ENCODE peak calls at places on chromosomes 6 and 20, in four cellular contexts. Q is hippocampal formation; F is stimulated activated naive CD8-positive, alpha-beta T cell treated with anti-CD3 and anti-CD28 coated beads, Interleukin-15, Interleukin-2, amounts not matched to agents 100 U/mL and 50 U/mL, for 24 hours; U is endothelial cell. J is an unnamed sample.

GRCh38 chr6:54801669-54802068 is 44.9 kb upstream of the FAM83B start:
- DNase-seq in F (no peak), Q (no peak), U (no peak), J (no peak)

GRCh38 chr6:121627761-121628160 is 192.3 kb downstream of the GJA1 start:
- DNase-seq in Q (no peak), F (no peak), U (no peak), J (no peak)

GRCh38 chr6:111614833-111615582 is 9.3 kb upstream of the TRAF3IP2 start:
- DNase-seq in F (no peak), Q (no peak), U (no peak), J (peak)

GRCh38 chr20:17611290-17611539 is 41.3 kb downstream of the DSTN start:
- DNase-seq in F (no peak), Q (no peak), U (peak), J (no peak)

GRCh38 chr20:24241466-24241865 is 228.0 kb upstream of the SYNDIG1 start:
- DNase-seq in F (no peak), Q (no peak), U (no peak), J (no peak)

GRCh38 chr20:57872816-57873409 is 163.1 kb upstream of the PMEPA1 start:
- DNase-seq in F (no peak), U (no peak), Q (no peak), J (no peak)

GRCh38 chr6:166697113-166697512 is 70.1 kb upstream of the RPS6KA2 start:
- DNase-seq in U (no peak), F (no peak), Q (no peak), J (no peak)

GRCh38 chr6:105452376-105452775 is 49.5 kb upstream of the PREP start:
- DNase-seq in F (no peak), Q (no peak), U (no peak), J (no peak)

GRCh38 chr6:114398481-114398880 is 55.7 kb upstream of the HS3ST5 start:
- DNase-seq in U (no peak), Q (no peak), F (no peak), J (no peak)

GRCh38 chr6:170092826-170093225 is 198.1 kb downstream of the DLL1 start:
- DNase-seq in Q (no peak), U (no peak), F (no peak), J (no peak)

GRCh38 chr6:36247691-36248090 is 22.2 kb upstream of the PNPLA1 start:
- DNase-seq in Q (no peak), F (no peak), U (no peak), J (no peak)

GRCh38 chr6:12851123-12851695 is 134.6 kb downstream of the PHACTR1 start:
- DNase-seq in F (no peak), Q (no peak), U (no peak), J (no peak)

GRCh38 chr6:83442752-83443151 is 11.9 kb upstream of the ME1 start:
- DNase-seq in U (no peak), Q (no peak), F (no peak), J (no peak)

GRCh38 chr6:125839471-125839870 is 48.7 kb downstream of the NCOA7 start:
- DNase-seq in F (no peak), Q (peak), U (no peak), J (no peak)

GRCh38 chr20:20731945-20732296 is 19.5 kb upstream of the RALGAPA2 start:
- DNase-seq in U (no peak), F (no peak), Q (no peak), J (no peak)

GRCh38 chr20:54063998-54064676 is 6.3 kb downstream of the BCAS1 start:
- DNase-seq in Q (no peak), F (peak), U (no peak), J (no peak)

GRCh38 chr6:156804402-156804801 is 27.2 kb downstream of the ARID1B start:
- DNase-seq in U (no peak), F (peak), Q (no peak), J (no peak)

GRCh38 chr20:41223112-41223511 is 85.8 kb downstream of the PLCG1 start:
- DNase-seq in F (no peak), Q (no peak), U (no peak), J (no peak)

GRCh38 chr20:58651548-58651822 is 402 bp downstream of the STX16 start:
- DNase-seq in Q (peak), F (no peak), U (no peak), J (no peak)

GRCh38 chr6:170177383-170178265 is 113.3 kb downstream of the DLL1 start:
- DNase-seq in F (no peak), U (no peak), Q (no peak), J (no peak)

GRCh38 chr6:166087848-166088247 is 79.8 kb downstream of the TBXT start:
- DNase-seq in U (no peak), F (no peak), Q (no peak), J (no peak)

GRCh38 chr6:27332692-27333641 is 20.9 kb upstream of the POM121L2 start:
- DNase-seq in F (peak), Q (no peak), U (peak), J (peak)

GRCh38 chr6:90068835-90069478 is 174.7 kb downstream of the GJA10 start:
- DNase-seq in F (no peak), U (no peak), Q (no peak), J (no peak)

GRCh38 chr6:79601020-79601609 is 30.0 kb upstream of the SH3BGRL2 start:
- DNase-seq in U (no peak), Q (no peak), F (no peak), J (no peak)

GRCh38 chr6:155807243-155807642 is 351.6 kb upstream of the NOX3 start:
- DNase-seq in Q (no peak), U (no peak), F (no peak), J (no peak)

GRCh38 chr6:109183109-109183508 is 87.8 kb downstream of the CEP57L1 start:
- DNase-seq in U (no peak), Q (no peak), F (no peak), J (peak)

GRCh38 chr6:75147512-75147911 is 58.3 kb downstream of the COL12A1 start:
- DNase-seq in F (no peak), Q (no peak), U (no peak), J (no peak)

GRCh38 chr6:55617272-55617671 is 38.3 kb upstream of the HMGCLL1 start:
- DNase-seq in F (no peak), Q (no peak), U (peak), J (no peak)

J was measured in K562.